ENCODE peak calls at places on chromosomes 3 and 15, in seven cellular contexts. R is brain microvascular endothelial cell, N is GM12865, B is adrenal gland, F is NB4, A is GM10248, E is cardiac fibroblast. W is an unnamed sample.

GRCh38 chr3:52291508-52292181 is 4.0 kb downstream of the GLYCTK start:
- DNase-seq in R (no peak), N (peak), B (peak), F (peak), A (peak), E (no peak), W (peak)

GRCh38 chr3:141460097-141460704 is 26.6 kb upstream of the RASA2 start:
- DNase-seq in R (peak), N (peak), B (peak), F (peak), A (peak), E (peak), W (peak)

GRCh38 chr15:42612367-42612912 is 37.0 kb downstream of the STARD9 start:
- DNase-seq in R (no peak), N (no peak), B (no peak), F (no peak), A (no peak), E (no peak), W (no peak)

GRCh38 chr15:32851619-32852416 is 134.0 kb downstream of the GREM1 start:
- DNase-seq in R (peak), N (no peak), B (no peak), F (no peak), A (no peak), E (peak), W (no peak)

GRCh38 chr3:87082806-87083440 is 92.0 kb upstream of the VGLL3 start:
- DNase-seq in R (peak), N (peak), B (no peak), F (peak), A (peak), E (peak), W (peak)

GRCh38 chr3:38047896-38048295 is 8.9 kb downstream of the DLEC1 start:
- DNase-seq in R (no peak), N (no peak), B (no peak), F (no peak), A (no peak), E (no peak), W (no peak)

GRCh38 chr3:143252931-143253330 is 133.4 kb downstream of the CHST2 start:
- DNase-seq in R (no peak), N (no peak), B (no peak), F (no peak), A (no peak), E (no peak), W (no peak)

GRCh38 chr3:97579365-97579764 is 185.2 kb upstream of the ARL6 start:
- DNase-seq in R (no peak), N (peak), B (no peak), F (peak), A (no peak), E (no peak), W (no peak)

GRCh38 chr15:25179673-25180511 is 225.1 kb downstream of the SNRPN start:
- DNase-seq in R (no peak), N (no peak), B (peak), F (no peak), A (no peak), E (no peak), W (peak)

DNA sequence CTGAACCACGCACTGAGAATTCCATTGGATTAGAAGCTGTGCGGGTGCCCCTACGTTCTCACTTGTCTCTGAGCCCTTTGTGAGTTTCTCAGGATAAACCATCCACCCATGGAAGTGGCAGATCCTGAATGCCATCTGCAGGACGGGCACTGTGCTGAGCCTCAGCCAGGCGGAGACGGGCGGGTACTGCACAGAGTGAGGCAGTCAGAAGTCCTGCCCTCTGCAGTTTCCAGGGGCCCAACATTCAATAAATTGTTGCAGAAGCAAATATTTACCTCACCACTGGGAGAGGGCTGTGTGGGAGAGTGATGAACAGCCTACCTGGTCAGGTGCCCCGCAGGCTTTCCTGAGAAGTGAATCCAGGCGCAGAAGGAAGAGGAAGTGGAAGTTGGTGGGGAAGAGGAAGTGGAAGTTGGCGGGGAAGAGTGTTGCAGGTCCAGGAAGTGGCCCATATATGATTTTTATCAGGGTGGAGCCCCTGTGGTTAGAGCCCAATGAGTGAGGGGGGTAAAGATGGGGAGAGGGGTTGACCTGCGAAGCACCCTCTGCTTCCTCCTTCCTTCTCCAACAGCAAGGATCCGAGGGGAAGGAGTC is 100.8 kb downstream of the SLCO3A1 start:
- DNase-seq in R (no peak), N (no peak), B (no peak), F (no peak), A (no peak), E (no peak), W (no peak)
- TF ChIP-seq CTCF in R (no peak), N (no peak), B (no peak), F (no peak), A (no peak), E (no peak), W (no peak)

DNA sequence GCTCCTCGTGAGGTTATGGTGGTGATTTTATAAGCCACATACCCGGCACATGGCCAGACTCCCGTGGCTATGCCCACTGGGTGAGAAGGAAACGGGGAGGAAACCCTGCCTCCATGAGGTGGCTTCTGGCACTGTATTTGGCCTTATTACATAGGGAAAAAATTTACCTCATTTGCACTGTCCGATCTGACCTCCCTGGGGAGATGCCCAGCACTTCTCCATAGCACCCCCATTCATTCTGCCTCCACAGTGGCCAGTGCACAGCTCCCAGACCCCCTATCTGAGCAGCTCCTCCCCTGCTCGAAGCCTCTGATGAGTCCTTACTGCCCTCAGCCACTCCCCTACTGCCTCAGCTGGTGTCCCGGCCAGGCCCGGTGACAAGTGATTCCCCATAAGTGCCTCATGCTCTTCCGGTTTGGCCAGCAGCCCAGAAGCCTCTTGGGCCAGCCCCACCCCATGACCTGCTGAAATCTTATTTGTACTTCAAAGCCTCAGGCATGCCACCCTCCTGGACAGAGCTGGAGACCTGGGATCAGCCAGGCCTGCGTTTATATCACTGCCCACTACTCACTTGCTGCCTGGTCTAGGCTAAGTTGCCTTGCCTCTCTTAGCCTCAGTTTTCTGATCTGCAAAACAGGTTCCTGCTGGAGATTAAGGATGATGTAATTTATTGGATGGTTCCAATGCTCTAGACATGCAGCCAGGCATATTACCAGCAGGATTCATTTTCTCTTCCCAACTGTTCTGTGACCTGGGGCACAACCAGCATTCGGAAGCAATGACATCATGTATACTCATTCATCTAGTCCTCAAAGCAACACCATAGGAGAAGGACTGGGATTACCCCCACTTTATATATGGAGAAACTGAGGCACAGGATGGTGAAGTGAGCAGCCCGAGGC is 30.6 kb upstream of the SLC6A6 start:
- DNase-seq in R (peak), N (peak), B (peak), F (peak), A (peak), E (peak), W (no peak)
- TF ChIP-seq CTCF in R (peak), N (no peak), B (no peak), F (no peak), A (no peak), E (no peak), W (no peak)

DNA sequence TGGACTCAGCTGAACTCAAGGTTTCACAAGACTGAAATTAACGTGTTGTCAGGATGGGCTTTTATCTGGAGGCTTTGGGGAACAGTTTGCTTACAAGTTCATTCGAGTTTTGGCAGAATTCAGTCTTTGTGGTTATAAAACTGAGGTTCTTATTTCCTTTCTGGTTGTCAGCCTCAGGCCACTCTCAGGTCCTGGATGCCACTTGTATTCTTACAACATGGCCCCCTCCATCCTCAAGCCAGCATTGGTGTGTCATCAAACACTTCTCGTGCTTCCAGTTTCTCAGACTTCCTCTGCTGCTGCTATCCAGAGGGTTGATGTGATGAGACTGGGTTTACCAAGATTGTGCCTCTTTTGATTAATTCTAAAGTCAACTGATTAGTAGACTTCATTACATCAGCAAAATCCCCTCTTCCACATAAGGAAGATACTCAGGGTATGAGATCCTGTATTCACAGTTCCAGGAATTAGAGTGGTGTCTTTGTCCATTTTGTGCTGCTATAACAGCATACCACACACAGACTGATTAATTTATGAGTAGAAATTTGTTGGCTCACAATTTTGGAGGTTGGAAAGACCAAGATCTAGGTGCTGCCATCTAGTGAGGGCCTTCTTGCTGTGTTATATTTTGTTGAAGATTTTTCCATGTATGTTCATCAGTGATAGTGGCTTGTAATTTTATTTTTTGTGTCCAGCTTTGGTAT is 10.9 kb downstream of the LRCH3 start:
- DNase-seq in R (no peak), N (peak), B (no peak), F (peak), A (no peak), E (peak), W (no peak)
- TF ChIP-seq CTCF in R (peak), N (peak), B (no peak), F (peak), A (peak), E (peak), W (peak)

DNA sequence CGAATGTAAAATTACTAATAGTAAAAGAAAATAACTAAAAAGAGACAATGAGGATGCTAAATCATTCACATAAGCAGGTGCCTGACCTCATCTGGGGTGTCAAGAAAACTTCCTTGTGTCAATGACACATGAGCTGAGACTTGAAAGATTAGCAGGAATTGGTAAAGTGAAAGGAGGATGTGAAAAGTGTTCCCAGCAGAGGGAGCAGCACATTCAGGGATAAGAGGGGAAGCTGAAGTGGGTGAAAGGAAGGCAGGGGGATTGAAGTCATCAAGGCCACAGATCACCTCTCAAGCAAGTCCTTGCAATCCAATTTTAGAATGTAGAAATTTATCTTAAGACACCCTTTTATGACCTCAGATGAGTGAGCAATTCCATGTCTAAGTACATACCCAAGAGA is 60.2 kb upstream of the ACP3 start:
- DNase-seq in R (peak), N (no peak), B (peak), F (peak), A (no peak), E (peak), W (no peak)
- TF ChIP-seq CTCF in R (peak), N (no peak), B (peak), F (peak), A (peak), E (peak), W (no peak)

DNA sequence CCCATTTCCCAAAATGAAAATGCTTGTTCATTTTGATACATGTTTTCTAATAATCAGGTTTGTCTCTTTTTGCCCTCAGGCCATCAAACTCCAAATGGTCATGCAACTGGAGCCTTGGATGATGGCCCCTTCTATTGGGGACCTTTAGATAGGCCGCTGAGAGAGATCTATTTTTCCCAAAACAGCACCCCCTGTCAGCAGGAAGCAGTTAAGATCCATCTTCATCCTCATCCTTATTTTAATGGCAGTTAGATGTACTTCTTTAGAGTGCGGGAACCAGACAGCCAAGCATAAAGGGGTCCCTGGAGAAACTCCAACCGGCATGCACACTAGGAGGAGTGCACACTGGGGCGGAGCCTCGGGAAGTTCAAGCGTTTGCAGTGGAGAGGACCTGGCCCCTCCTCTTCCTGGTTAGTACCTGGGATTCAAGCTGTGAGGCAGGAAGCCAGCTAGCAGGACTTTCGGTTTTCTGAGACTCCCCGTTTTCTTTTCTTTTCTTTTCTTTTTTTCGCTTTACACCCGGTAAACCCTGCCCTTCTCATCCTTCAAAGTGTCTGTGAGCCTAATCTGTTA is 31.9 kb upstream of the STRIT1 start:
- DNase-seq in R (no peak), N (peak), B (no peak), F (no peak), A (no peak), E (peak), W (no peak)
- TF ChIP-seq CTCF in R (peak), N (no peak), B (no peak), F (no peak), A (no peak), E (no peak), W (no peak)

GRCh38 chr3:185822957-185823279 is 1.9 kb downstream of the IGF2BP2 start:
- DNase-seq in R (no peak), N (no peak), B (no peak), F (no peak), A (no peak), E (no peak), W (no peak)

GRCh38 chr3:185822221-185822956 is 2.5 kb downstream of the IGF2BP2 start:
- DNase-seq in R (no peak), N (no peak), B (no peak), F (no peak), A (no peak), E (peak), W (no peak)

GRCh38 chr3:185824467-185825378 is at the start of gene IGF2BP2:
- DNase-seq in R (peak), N (peak), B (peak), F (peak), A (peak), E (peak), W (peak)

GRCh38 chr3:185824051-185824466 is 783 bp downstream of the IGF2BP2 start:
- DNase-seq in R (no peak), N (no peak), B (peak), F (peak), A (peak), E (peak), W (peak)

DNA sequence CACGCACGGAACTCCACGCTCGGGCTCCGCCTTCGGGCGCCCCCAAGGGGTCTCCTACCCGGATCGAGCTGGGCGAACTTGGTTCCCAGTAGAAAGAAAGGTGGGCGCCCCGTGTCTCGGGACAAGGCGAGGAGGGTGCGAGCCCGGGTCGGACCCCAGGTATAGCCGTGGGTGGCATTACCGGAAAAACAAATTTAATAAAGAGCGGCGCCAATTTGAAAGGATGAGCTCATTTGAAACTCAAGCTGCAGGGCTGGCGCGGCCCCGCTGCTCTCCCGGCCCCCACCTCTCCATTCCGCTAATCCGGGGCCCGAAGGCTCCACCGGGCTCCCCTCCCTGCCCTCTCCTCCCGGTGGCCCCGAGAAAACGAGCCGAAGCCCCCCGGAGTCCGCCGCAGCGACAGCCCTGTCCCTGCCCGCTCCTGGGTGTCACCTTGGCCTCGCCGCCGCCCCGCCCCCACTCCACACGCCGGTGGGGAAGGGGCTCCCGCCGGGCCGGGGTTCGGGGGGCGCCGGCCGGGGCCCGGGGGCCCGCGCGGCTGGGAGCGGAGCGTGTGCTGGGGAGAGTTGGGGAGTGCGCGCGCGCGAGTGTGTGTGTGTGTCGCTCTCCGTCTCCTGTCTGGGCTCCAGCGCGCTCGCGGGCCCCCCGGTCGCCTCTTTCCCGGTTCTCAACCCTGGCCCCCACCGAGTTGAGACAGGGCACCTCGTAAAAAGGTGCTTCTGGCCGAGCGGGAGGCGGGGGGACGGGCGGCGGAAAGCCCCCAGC is 1.4 kb downstream of the IGF2BP2 start:
- DNase-seq in R (no peak), N (peak), B (peak), F (peak), A (peak), E (peak), W (peak)
- TF ChIP-seq CTCF in R (peak), N (no peak), B (no peak), F (no peak), A (no peak), E (peak), W (no peak)

GRCh38 chr3:129442486-129442885 is 2.5 kb downstream of the IFT122 start:
- DNase-seq in R (no peak), N (no peak), B (no peak), F (no peak), A (no peak), E (no peak), W (no peak)

GRCh38 chr3:129440648-129441190 is 695 bp downstream of the IFT122 start:
- DNase-seq in R (no peak), N (no peak), B (no peak), F (no peak), A (no peak), E (no peak), W (peak)

GRCh38 chr3:129441215-129441614 is 1.2 kb downstream of the IFT122 start:
- DNase-seq in R (no peak), N (no peak), B (no peak), F (peak), A (no peak), E (peak), W (no peak)

GRCh38 chr3:129442947-129443346 is 2.9 kb downstream of the IFT122 start:
- DNase-seq in R (no peak), N (no peak), B (no peak), F (no peak), A (no peak), E (no peak), W (no peak)

GRCh38 chr3:129441782-129442181 is 1.8 kb downstream of the IFT122 start:
- DNase-seq in R (no peak), N (no peak), B (no peak), F (peak), A (no peak), E (peak), W (no peak)
- TF ChIP-seq CTCF in R (peak), N (no peak), B (no peak), F (no peak), A (no peak), E (peak), W (no peak)

GRCh38 chr3:163490119-163490518 is 1588.2 kb downstream of the SI start:
- DNase-seq in R (peak), N (peak), B (peak), F (peak), A (peak), E (peak), W (peak)
- TF ChIP-seq CTCF in R (peak), N (peak), B (no peak), F (peak), A (peak), E (peak), W (peak)